ENCODE peak calls at places on chromosomes 3 and 15, in five cellular contexts. M, S, Y, A and G are unnamed samples.

GRCh38 chr3:129399895-129400357 is 28.5 kb downstream of the EFCAB12 start:
- DNase-seq in S (no peak), M (peak), Y (no peak), A (peak), G (no peak)

GRCh38 chr3:136075218-136075808 is 109.8 kb downstream of the PPP2R3A start:
- DNase-seq in Y (peak), A (peak), S (peak), M (peak), G (peak)

GRCh38 chr15:68022061-68022460 is 32.1 kb upstream of the PIAS1 start:
- DNase-seq in S (no peak), M (no peak), A (no peak), Y (no peak), G (no peak)

GRCh38 chr3:111541911-111542483 is at the start of gene CD96:
- DNase-seq in A (no peak), M (no peak), S (peak), Y (no peak), G (no peak)

GRCh38 chr15:99503411-99503810 is 62.4 kb upstream of the MEF2A start:
- DNase-seq in M (no peak), S (no peak), A (no peak), Y (no peak), G (no peak)

GRCh38 chr15:84588053-84588874 is 12.5 kb upstream of the ZSCAN2 start:
- DNase-seq in M (peak), Y (peak), A (peak), S (peak), G (peak)

GRCh38 chr3:14401692-14402303 is 608 bp upstream of the SLC6A6 start:
- DNase-seq in A (no peak), S (no peak), Y (no peak), M (no peak), G (no peak)

GRCh38 chr3:135636596-135636995 is 328.9 kb upstream of the PPP2R3A start:
- DNase-seq in Y (no peak), S (no peak), M (no peak), A (no peak), G (no peak)

GRCh38 chr3:99638244-99638948 is at the start of gene COL8A1:
- DNase-seq in M (no peak), S (peak), A (peak), Y (peak), G (peak)

GRCh38 chr3:136545664-136546266 is 206.4 kb downstream of the STAG1 start:
- DNase-seq in S (peak), A (peak), M (no peak), Y (no peak), G (peak)

GRCh38 chr3:79761441-79761840 is 6.4 kb downstream of the ROBO1 start:
- DNase-seq in S (no peak), A (no peak), Y (no peak), M (no peak), G (no peak)

GRCh38 chr15:74817370-74817737 is 4.7 kb downstream of the LMAN1L start:
- DNase-seq in A (peak), M (no peak), S (peak), Y (no peak), G (peak)

GRCh38 chr3:115512565-115513410 is 110.5 kb upstream of the GAP43 start:
- DNase-seq in S (peak), Y (no peak), A (peak), M (no peak), G (peak)

GRCh38 chr15:58425185-58425584 is 6.6 kb upstream of the LIPC start:
- DNase-seq in M (no peak), S (no peak), Y (no peak), A (no peak), G (no peak)

DNA sequence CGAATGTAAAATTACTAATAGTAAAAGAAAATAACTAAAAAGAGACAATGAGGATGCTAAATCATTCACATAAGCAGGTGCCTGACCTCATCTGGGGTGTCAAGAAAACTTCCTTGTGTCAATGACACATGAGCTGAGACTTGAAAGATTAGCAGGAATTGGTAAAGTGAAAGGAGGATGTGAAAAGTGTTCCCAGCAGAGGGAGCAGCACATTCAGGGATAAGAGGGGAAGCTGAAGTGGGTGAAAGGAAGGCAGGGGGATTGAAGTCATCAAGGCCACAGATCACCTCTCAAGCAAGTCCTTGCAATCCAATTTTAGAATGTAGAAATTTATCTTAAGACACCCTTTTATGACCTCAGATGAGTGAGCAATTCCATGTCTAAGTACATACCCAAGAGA is 60.2 kb upstream of the ACP3 start:
- DNase-seq in Y (no peak), A (peak), M (peak), S (peak), G (peak)
- TF ChIP-seq CTCF in Y (no peak), A (peak), M (peak), S (peak), G (peak)

DNA sequence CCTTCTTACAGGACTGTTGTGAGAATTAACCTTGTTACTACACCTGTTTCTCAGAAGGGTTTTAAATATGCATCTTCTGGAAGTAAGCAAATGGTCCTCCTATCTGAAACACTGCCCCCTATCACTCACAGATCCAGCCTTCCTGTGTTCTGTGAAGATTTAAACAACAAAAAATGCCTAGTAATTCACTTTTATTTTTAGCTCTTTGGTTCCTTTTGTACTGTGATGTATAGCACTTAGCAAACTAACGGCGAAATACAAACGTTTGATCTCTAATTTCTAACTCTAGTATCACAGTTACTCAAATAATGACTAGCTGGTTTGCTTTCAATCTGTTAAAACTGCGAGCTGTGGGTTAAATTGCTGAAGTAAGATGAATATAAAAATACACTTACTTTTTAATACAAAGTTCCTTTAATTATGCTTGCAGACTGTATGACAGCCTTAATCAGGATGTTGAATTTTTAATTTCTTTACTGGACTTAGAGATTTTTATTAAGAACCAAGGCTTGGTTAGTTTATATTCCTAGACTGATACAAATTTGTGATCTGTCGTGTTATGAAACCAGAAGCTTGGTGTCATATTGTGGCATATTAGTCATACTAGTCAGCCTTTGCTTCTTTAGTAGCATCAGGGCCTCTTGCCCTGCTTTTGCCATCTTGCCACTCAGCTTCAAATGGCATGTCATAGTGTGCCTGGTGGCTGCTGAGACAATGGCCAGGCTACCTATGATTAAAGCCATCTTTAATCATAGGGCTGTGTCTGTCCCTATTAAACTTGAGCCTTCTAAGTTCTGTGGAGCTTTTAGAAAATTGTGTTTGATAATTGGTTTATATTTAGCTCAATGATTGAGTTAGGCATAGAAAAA is 9.2 kb downstream of the EIF3J start:
- DNase-seq in A (peak), M (no peak), Y (no peak), S (peak), G (no peak)
- TF ChIP-seq CTCF in A (peak), M (peak), Y (no peak), S (peak), G (no peak)

GRCh38 chr3:68999605-69000004 is 13.9 kb downstream of the EOGT start:
- DNase-seq in Y (no peak), A (no peak), M (no peak), S (peak), G (no peak)

GRCh38 chr3:68996356-68996995 is 17.0 kb downstream of the EOGT start:
- DNase-seq in M (no peak), A (peak), Y (no peak), S (peak), G (no peak)

GRCh38 chr3:68997887-68998286 is 15.6 kb downstream of the EOGT start:
- DNase-seq in S (no peak), Y (no peak), A (peak), M (no peak), G (no peak)
- TF ChIP-seq CTCF in S (no peak), Y (no peak), A (no peak), M (no peak), G (no peak)

GRCh38 chr3:149770246-149770645 is 18.0 kb upstream of the COMMD2 start:
- DNase-seq in M (no peak), S (no peak), A (no peak), Y (no peak), G (no peak)
- TF ChIP-seq CTCF in M (peak), S (no peak), A (no peak), Y (no peak), G (peak)